ENCODE peak calls at places on chromosomes 12 and 14, in seven cellular contexts. One of them, this sample, is unnamed.

GRCh38 chr12:64696065-64696741 is 63.0 kb downstream of the GNS start:
- DNase-seq in epithelial cell of esophagus: peak
- DNase-seq in foreskin fibroblast: no peak
- DNase-seq in IMR-90: peak
- DNase-seq in NCI-H1105 treated with DMSO at 0.1 percent for 48 hours: peak
- DNase-seq in stimulated activated CD8-positive, alpha-beta memory T cell treated with anti-CD3 and anti-CD28 coated beads, Interleukin-15, amount 100 ng/mL, for 24 hours: no peak
- DNase-seq in non-pigmented ciliary epithelial cell: no peak
- DNase-seq in this sample: no peak

GRCh38 chr12:102959391-102959790 is 1.9 kb downstream of the ASCL1 start:
- DNase-seq in epithelial cell of esophagus: no peak
- DNase-seq in foreskin fibroblast: no peak
- DNase-seq in IMR-90: no peak
- DNase-seq in NCI-H1105 treated with DMSO at 0.1 percent for 48 hours: peak
- DNase-seq in stimulated activated CD8-positive, alpha-beta memory T cell treated with anti-CD3 and anti-CD28 coated beads, Interleukin-15, amount 100 ng/mL, for 24 hours: no peak
- DNase-seq in non-pigmented ciliary epithelial cell: no peak
- DNase-seq in this sample: no peak

GRCh38 chr14:97028382-97028781 is 231.2 kb downstream of the VRK1 start:
- DNase-seq in epithelial cell of esophagus: no peak
- DNase-seq in foreskin fibroblast: no peak
- DNase-seq in IMR-90: no peak
- DNase-seq in NCI-H1105 treated with DMSO at 0.1 percent for 48 hours: no peak
- DNase-seq in stimulated activated CD8-positive, alpha-beta memory T cell treated with anti-CD3 and anti-CD28 coated beads, Interleukin-15, amount 100 ng/mL, for 24 hours: no peak
- DNase-seq in non-pigmented ciliary epithelial cell: no peak
- DNase-seq in this sample: no peak

GRCh38 chr14:32367501-32367900 is 38.4 kb downstream of the AKAP6 start:
- DNase-seq in epithelial cell of esophagus: peak
- DNase-seq in foreskin fibroblast: no peak
- DNase-seq in IMR-90: no peak
- DNase-seq in NCI-H1105 treated with DMSO at 0.1 percent for 48 hours: no peak
- DNase-seq in stimulated activated CD8-positive, alpha-beta memory T cell treated with anti-CD3 and anti-CD28 coated beads, Interleukin-15, amount 100 ng/mL, for 24 hours: no peak
- DNase-seq in non-pigmented ciliary epithelial cell: no peak
- DNase-seq in this sample: no peak

GRCh38 chr14:68042591-68043210 is 223.1 kb downstream of the RAD51B start:
- DNase-seq in epithelial cell of esophagus: peak
- DNase-seq in foreskin fibroblast: no peak
- DNase-seq in IMR-90: no peak
- DNase-seq in NCI-H1105 treated with DMSO at 0.1 percent for 48 hours: peak
- DNase-seq in stimulated activated CD8-positive, alpha-beta memory T cell treated with anti-CD3 and anti-CD28 coated beads, Interleukin-15, amount 100 ng/mL, for 24 hours: no peak
- DNase-seq in non-pigmented ciliary epithelial cell: no peak
- DNase-seq in this sample: peak

GRCh38 chr12:108890208-108890607 is 10.3 kb downstream of the DAO start:
- DNase-seq in epithelial cell of esophagus: peak
- DNase-seq in foreskin fibroblast: no peak
- DNase-seq in IMR-90: peak
- DNase-seq in NCI-H1105 treated with DMSO at 0.1 percent for 48 hours: no peak
- DNase-seq in stimulated activated CD8-positive, alpha-beta memory T cell treated with anti-CD3 and anti-CD28 coated beads, Interleukin-15, amount 100 ng/mL, for 24 hours: no peak
- DNase-seq in non-pigmented ciliary epithelial cell: no peak
- DNase-seq in this sample: no peak

GRCh38 chr12:93430280-93430679 is 11.5 kb downstream of the UBE2N start:
- DNase-seq in epithelial cell of esophagus: no peak
- DNase-seq in foreskin fibroblast: no peak
- DNase-seq in IMR-90: no peak
- DNase-seq in NCI-H1105 treated with DMSO at 0.1 percent for 48 hours: no peak
- DNase-seq in stimulated activated CD8-positive, alpha-beta memory T cell treated with anti-CD3 and anti-CD28 coated beads, Interleukin-15, amount 100 ng/mL, for 24 hours: no peak
- DNase-seq in non-pigmented ciliary epithelial cell: no peak
- DNase-seq in this sample: no peak

GRCh38 chr12:52495385-52495784 is 2.3 kb upstream of the KRT6A start:
- DNase-seq in epithelial cell of esophagus: peak
- DNase-seq in foreskin fibroblast: no peak
- DNase-seq in IMR-90: no peak
- DNase-seq in NCI-H1105 treated with DMSO at 0.1 percent for 48 hours: peak
- DNase-seq in stimulated activated CD8-positive, alpha-beta memory T cell treated with anti-CD3 and anti-CD28 coated beads, Interleukin-15, amount 100 ng/mL, for 24 hours: no peak
- DNase-seq in non-pigmented ciliary epithelial cell: no peak
- DNase-seq in this sample: no peak

GRCh38 chr14:51457858-51458562 is 193.7 kb upstream of the FRMD6 start:
- DNase-seq in epithelial cell of esophagus: no peak
- DNase-seq in foreskin fibroblast: no peak
- DNase-seq in IMR-90: no peak
- DNase-seq in NCI-H1105 treated with DMSO at 0.1 percent for 48 hours: no peak
- DNase-seq in stimulated activated CD8-positive, alpha-beta memory T cell treated with anti-CD3 and anti-CD28 coated beads, Interleukin-15, amount 100 ng/mL, for 24 hours: no peak
- DNase-seq in non-pigmented ciliary epithelial cell: no peak
- DNase-seq in this sample: no peak

GRCh38 chr14:74763803-74764531 is 851 bp downstream of the YLPM1 start:
- DNase-seq in epithelial cell of esophagus: peak
- DNase-seq in foreskin fibroblast: no peak
- DNase-seq in IMR-90: peak
- DNase-seq in NCI-H1105 treated with DMSO at 0.1 percent for 48 hours: no peak
- DNase-seq in stimulated activated CD8-positive, alpha-beta memory T cell treated with anti-CD3 and anti-CD28 coated beads, Interleukin-15, amount 100 ng/mL, for 24 hours: no peak
- DNase-seq in non-pigmented ciliary epithelial cell: no peak
- DNase-seq in this sample: no peak

GRCh38 chr12:79522237-79522636 is 168.5 kb downstream of the PAWR start:
- DNase-seq in epithelial cell of esophagus: no peak
- DNase-seq in foreskin fibroblast: no peak
- DNase-seq in IMR-90: no peak
- DNase-seq in NCI-H1105 treated with DMSO at 0.1 percent for 48 hours: no peak
- DNase-seq in stimulated activated CD8-positive, alpha-beta memory T cell treated with anti-CD3 and anti-CD28 coated beads, Interleukin-15, amount 100 ng/mL, for 24 hours: no peak
- DNase-seq in non-pigmented ciliary epithelial cell: no peak
- DNase-seq in this sample: no peak

GRCh38 chr12:130807309-130807708 is 31.7 kb downstream of the STX2 start:
- DNase-seq in epithelial cell of esophagus: no peak
- DNase-seq in foreskin fibroblast: no peak
- DNase-seq in IMR-90: no peak
- DNase-seq in NCI-H1105 treated with DMSO at 0.1 percent for 48 hours: no peak
- DNase-seq in stimulated activated CD8-positive, alpha-beta memory T cell treated with anti-CD3 and anti-CD28 coated beads, Interleukin-15, amount 100 ng/mL, for 24 hours: no peak
- DNase-seq in non-pigmented ciliary epithelial cell: no peak
- DNase-seq in this sample: no peak

GRCh38 chr12:26853303-26854027 is 20.5 kb upstream of the ITPR2 start:
- DNase-seq in epithelial cell of esophagus: peak
- DNase-seq in foreskin fibroblast: no peak
- DNase-seq in IMR-90: peak
- DNase-seq in NCI-H1105 treated with DMSO at 0.1 percent for 48 hours: peak
- DNase-seq in stimulated activated CD8-positive, alpha-beta memory T cell treated with anti-CD3 and anti-CD28 coated beads, Interleukin-15, amount 100 ng/mL, for 24 hours: peak
- DNase-seq in non-pigmented ciliary epithelial cell: no peak
- DNase-seq in this sample: no peak

GRCh38 chr12:78864483-78865296 is at the start of gene SYT1:
- DNase-seq in epithelial cell of esophagus: peak
- DNase-seq in foreskin fibroblast: peak
- DNase-seq in IMR-90: peak
- DNase-seq in NCI-H1105 treated with DMSO at 0.1 percent for 48 hours: peak
- DNase-seq in stimulated activated CD8-positive, alpha-beta memory T cell treated with anti-CD3 and anti-CD28 coated beads, Interleukin-15, amount 100 ng/mL, for 24 hours: no peak
- DNase-seq in non-pigmented ciliary epithelial cell: no peak
- DNase-seq in this sample: peak

GRCh38 chr12:56645201-56645716 is 525 bp downstream of the ATP5F1B start:
- DNase-seq in epithelial cell of esophagus: no peak
- DNase-seq in foreskin fibroblast: no peak
- DNase-seq in IMR-90: no peak
- DNase-seq in NCI-H1105 treated with DMSO at 0.1 percent for 48 hours: no peak
- DNase-seq in stimulated activated CD8-positive, alpha-beta memory T cell treated with anti-CD3 and anti-CD28 coated beads, Interleukin-15, amount 100 ng/mL, for 24 hours: no peak
- DNase-seq in non-pigmented ciliary epithelial cell: no peak
- DNase-seq in this sample: no peak

GRCh38 chr14:61025239-61026223 is 44.5 kb downstream of the SLC38A6 start:
- DNase-seq in epithelial cell of esophagus: peak
- DNase-seq in foreskin fibroblast: peak
- DNase-seq in IMR-90: peak
- DNase-seq in NCI-H1105 treated with DMSO at 0.1 percent for 48 hours: peak
- DNase-seq in stimulated activated CD8-positive, alpha-beta memory T cell treated with anti-CD3 and anti-CD28 coated beads, Interleukin-15, amount 100 ng/mL, for 24 hours: peak
- DNase-seq in non-pigmented ciliary epithelial cell: peak
- DNase-seq in this sample: peak

GRCh38 chr12:53505086-53505485 is 2.2 kb downstream of the NPFF start:
- DNase-seq in epithelial cell of esophagus: no peak
- DNase-seq in foreskin fibroblast: peak
- DNase-seq in IMR-90: peak
- DNase-seq in NCI-H1105 treated with DMSO at 0.1 percent for 48 hours: no peak
- DNase-seq in stimulated activated CD8-positive, alpha-beta memory T cell treated with anti-CD3 and anti-CD28 coated beads, Interleukin-15, amount 100 ng/mL, for 24 hours: no peak
- DNase-seq in non-pigmented ciliary epithelial cell: no peak
- DNase-seq in this sample: no peak

GRCh38 chr14:74554742-74555362 is 57.2 kb downstream of the LTBP2 start:
- DNase-seq in epithelial cell of esophagus: no peak
- DNase-seq in foreskin fibroblast: no peak
- DNase-seq in IMR-90: no peak
- DNase-seq in NCI-H1105 treated with DMSO at 0.1 percent for 48 hours: no peak
- DNase-seq in stimulated activated CD8-positive, alpha-beta memory T cell treated with anti-CD3 and anti-CD28 coated beads, Interleukin-15, amount 100 ng/mL, for 24 hours: no peak
- DNase-seq in non-pigmented ciliary epithelial cell: no peak
- DNase-seq in this sample: no peak

GRCh38 chr12:82954064-82954463 is 267.4 kb downstream of the TMTC2 start:
- DNase-seq in epithelial cell of esophagus: no peak
- DNase-seq in foreskin fibroblast: no peak
- DNase-seq in IMR-90: no peak
- DNase-seq in NCI-H1105 treated with DMSO at 0.1 percent for 48 hours: no peak
- DNase-seq in stimulated activated CD8-positive, alpha-beta memory T cell treated with anti-CD3 and anti-CD28 coated beads, Interleukin-15, amount 100 ng/mL, for 24 hours: no peak
- DNase-seq in non-pigmented ciliary epithelial cell: no peak
- DNase-seq in this sample: no peak

GRCh38 chr14:68604822-68605221 is 188.0 kb downstream of the ZFP36L1 start:
- DNase-seq in epithelial cell of esophagus: no peak
- DNase-seq in foreskin fibroblast: no peak
- DNase-seq in IMR-90: no peak
- DNase-seq in NCI-H1105 treated with DMSO at 0.1 percent for 48 hours: no peak
- DNase-seq in stimulated activated CD8-positive, alpha-beta memory T cell treated with anti-CD3 and anti-CD28 coated beads, Interleukin-15, amount 100 ng/mL, for 24 hours: no peak
- DNase-seq in non-pigmented ciliary epithelial cell: no peak
- DNase-seq in this sample: no peak

GRCh38 chr14:80805136-80805535 is 136.4 kb downstream of the CEP128 start:
- DNase-seq in epithelial cell of esophagus: peak
- DNase-seq in foreskin fibroblast: peak
- DNase-seq in IMR-90: peak
- DNase-seq in NCI-H1105 treated with DMSO at 0.1 percent for 48 hours: no peak
- DNase-seq in stimulated activated CD8-positive, alpha-beta memory T cell treated with anti-CD3 and anti-CD28 coated beads, Interleukin-15, amount 100 ng/mL, for 24 hours: no peak
- DNase-seq in non-pigmented ciliary epithelial cell: no peak
- DNase-seq in this sample: no peak

GRCh38 chr14:94673781-94674231 is 61.6 kb downstream of the SERPINA3 start:
- DNase-seq in epithelial cell of esophagus: no peak
- DNase-seq in foreskin fibroblast: no peak
- DNase-seq in IMR-90: peak
- DNase-seq in NCI-H1105 treated with DMSO at 0.1 percent for 48 hours: no peak
- DNase-seq in stimulated activated CD8-positive, alpha-beta memory T cell treated with anti-CD3 and anti-CD28 coated beads, Interleukin-15, amount 100 ng/mL, for 24 hours: no peak
- DNase-seq in non-pigmented ciliary epithelial cell: peak
- DNase-seq in this sample: no peak

GRCh38 chr12:6122211-6122610 is 2.3 kb downstream of the VWF start:
- DNase-seq in epithelial cell of esophagus: no peak
- DNase-seq in foreskin fibroblast: no peak
- DNase-seq in IMR-90: no peak
- DNase-seq in NCI-H1105 treated with DMSO at 0.1 percent for 48 hours: no peak
- DNase-seq in stimulated activated CD8-positive, alpha-beta memory T cell treated with anti-CD3 and anti-CD28 coated beads, Interleukin-15, amount 100 ng/mL, for 24 hours: no peak
- DNase-seq in non-pigmented ciliary epithelial cell: no peak
- DNase-seq in this sample: no peak

GRCh38 chr14:24605435-24606190 is 3.9 kb downstream of the GZMH start:
- DNase-seq in epithelial cell of esophagus: peak
- DNase-seq in foreskin fibroblast: no peak
- DNase-seq in IMR-90: no peak
- DNase-seq in NCI-H1105 treated with DMSO at 0.1 percent for 48 hours: peak
- DNase-seq in stimulated activated CD8-positive, alpha-beta memory T cell treated with anti-CD3 and anti-CD28 coated beads, Interleukin-15, amount 100 ng/mL, for 24 hours: peak
- DNase-seq in non-pigmented ciliary epithelial cell: no peak
- DNase-seq in this sample: no peak

GRCh38 chr12:6547987-6548386 is 7.9 kb downstream of the IFFO1 start:
- DNase-seq in epithelial cell of esophagus: peak
- DNase-seq in foreskin fibroblast: peak
- DNase-seq in IMR-90: peak
- DNase-seq in NCI-H1105 treated with DMSO at 0.1 percent for 48 hours: no peak
- DNase-seq in stimulated activated CD8-positive, alpha-beta memory T cell treated with anti-CD3 and anti-CD28 coated beads, Interleukin-15, amount 100 ng/mL, for 24 hours: no peak
- DNase-seq in non-pigmented ciliary epithelial cell: no peak
- DNase-seq in this sample: no peak

GRCh38 chr12:33253123-33253522 is 186.5 kb downstream of the SYT10 start:
- DNase-seq in epithelial cell of esophagus: peak
- DNase-seq in foreskin fibroblast: no peak
- DNase-seq in IMR-90: no peak
- DNase-seq in NCI-H1105 treated with DMSO at 0.1 percent for 48 hours: no peak
- DNase-seq in stimulated activated CD8-positive, alpha-beta memory T cell treated with anti-CD3 and anti-CD28 coated beads, Interleukin-15, amount 100 ng/mL, for 24 hours: no peak
- DNase-seq in non-pigmented ciliary epithelial cell: no peak
- DNase-seq in this sample: no peak

GRCh38 chr14:68941820-68942219 is 37.3 kb downstream of the ACTN1 start:
- DNase-seq in epithelial cell of esophagus: peak
- DNase-seq in foreskin fibroblast: peak
- DNase-seq in IMR-90: peak
- DNase-seq in NCI-H1105 treated with DMSO at 0.1 percent for 48 hours: no peak
- DNase-seq in stimulated activated CD8-positive, alpha-beta memory T cell treated with anti-CD3 and anti-CD28 coated beads, Interleukin-15, amount 100 ng/mL, for 24 hours: no peak
- DNase-seq in non-pigmented ciliary epithelial cell: peak
- DNase-seq in this sample: peak

This sample was measured in astrocyte of the cerebellum.